ENCODE peak calls at places on chromosomes 6 and 20, in nine cellular contexts. One of them, this sample, is unnamed.

GRCh38 chr6:39929733-39930461 is 4.4 kb downstream of the MOCS1 start:
- DNase-seq in stimulated activated CD4-positive, alpha-beta T cell treated with anti-CD3 and anti-CD28 coated beads, Interleukin-1b, Interleukin-23, amount 100 ng/mL, for 4 hours: no peak
- DNase-seq in ureter: no peak
- DNase-seq in activated CD8-positive, alpha-beta memory T cell treated with anti-CD3 and anti-CD28 coated beads, Interleukin-2, amount 10 ng/mL, durations not matched to agents 7 days and 5 days: no peak
- DNase-seq in left lung: no peak
- DNase-seq in effector memory CD8-positive, alpha-beta T cell: no peak
- DNase-seq in NCI-H460: no peak
- DNase-seq in GM06990: no peak
- DNase-seq in heart right ventricle: no peak
- DNase-seq in this sample: no peak

GRCh38 chr20:16528078-16528477 is 45.2 kb downstream of the KIF16B start:
- DNase-seq in stimulated activated CD4-positive, alpha-beta T cell treated with anti-CD3 and anti-CD28 coated beads, Interleukin-1b, Interleukin-23, amount 100 ng/mL, for 4 hours: no peak
- DNase-seq in ureter: peak
- DNase-seq in activated CD8-positive, alpha-beta memory T cell treated with anti-CD3 and anti-CD28 coated beads, Interleukin-2, amount 10 ng/mL, durations not matched to agents 7 days and 5 days: no peak
- DNase-seq in left lung: no peak
- DNase-seq in effector memory CD8-positive, alpha-beta T cell: no peak
- DNase-seq in NCI-H460: peak
- DNase-seq in GM06990: no peak
- DNase-seq in heart right ventricle: no peak
- DNase-seq in this sample: no peak

GRCh38 chr6:51016489-51016888 is 197.8 kb downstream of the TFAP2B start:
- DNase-seq in stimulated activated CD4-positive, alpha-beta T cell treated with anti-CD3 and anti-CD28 coated beads, Interleukin-1b, Interleukin-23, amount 100 ng/mL, for 4 hours: no peak
- DNase-seq in ureter: no peak
- DNase-seq in activated CD8-positive, alpha-beta memory T cell treated with anti-CD3 and anti-CD28 coated beads, Interleukin-2, amount 10 ng/mL, durations not matched to agents 7 days and 5 days: no peak
- DNase-seq in left lung: no peak
- DNase-seq in effector memory CD8-positive, alpha-beta T cell: no peak
- DNase-seq in NCI-H460: no peak
- DNase-seq in GM06990: no peak
- DNase-seq in heart right ventricle: no peak
- DNase-seq in this sample: no peak

GRCh38 chr20:37901667-37902503 is 1.0 kb upstream of the VSTM2L start:
- DNase-seq in stimulated activated CD4-positive, alpha-beta T cell treated with anti-CD3 and anti-CD28 coated beads, Interleukin-1b, Interleukin-23, amount 100 ng/mL, for 4 hours: no peak
- DNase-seq in ureter: peak
- DNase-seq in activated CD8-positive, alpha-beta memory T cell treated with anti-CD3 and anti-CD28 coated beads, Interleukin-2, amount 10 ng/mL, durations not matched to agents 7 days and 5 days: peak
- DNase-seq in left lung: no peak
- DNase-seq in effector memory CD8-positive, alpha-beta T cell: no peak
- DNase-seq in NCI-H460: peak
- DNase-seq in GM06990: peak
- DNase-seq in heart right ventricle: no peak
- DNase-seq in this sample: peak

GRCh38 chr6:107116328-107116892 is 1.1 kb upstream of the BEND3 start:
- DNase-seq in stimulated activated CD4-positive, alpha-beta T cell treated with anti-CD3 and anti-CD28 coated beads, Interleukin-1b, Interleukin-23, amount 100 ng/mL, for 4 hours: no peak
- DNase-seq in ureter: no peak
- DNase-seq in activated CD8-positive, alpha-beta memory T cell treated with anti-CD3 and anti-CD28 coated beads, Interleukin-2, amount 10 ng/mL, durations not matched to agents 7 days and 5 days: peak
- DNase-seq in left lung: no peak
- DNase-seq in effector memory CD8-positive, alpha-beta T cell: peak
- DNase-seq in NCI-H460: no peak
- DNase-seq in GM06990: no peak
- DNase-seq in heart right ventricle: no peak
- DNase-seq in this sample: peak

GRCh38 chr6:51199733-51200132 is 381.1 kb downstream of the TFAP2B start:
- DNase-seq in stimulated activated CD4-positive, alpha-beta T cell treated with anti-CD3 and anti-CD28 coated beads, Interleukin-1b, Interleukin-23, amount 100 ng/mL, for 4 hours: no peak
- DNase-seq in ureter: no peak
- DNase-seq in activated CD8-positive, alpha-beta memory T cell treated with anti-CD3 and anti-CD28 coated beads, Interleukin-2, amount 10 ng/mL, durations not matched to agents 7 days and 5 days: no peak
- DNase-seq in left lung: no peak
- DNase-seq in effector memory CD8-positive, alpha-beta T cell: no peak
- DNase-seq in NCI-H460: no peak
- DNase-seq in GM06990: no peak
- DNase-seq in heart right ventricle: no peak
- DNase-seq in this sample: no peak

GRCh38 chr6:168035661-168036616 is 38.5 kb downstream of the KIF25 start:
- DNase-seq in stimulated activated CD4-positive, alpha-beta T cell treated with anti-CD3 and anti-CD28 coated beads, Interleukin-1b, Interleukin-23, amount 100 ng/mL, for 4 hours: no peak
- DNase-seq in ureter: peak
- DNase-seq in activated CD8-positive, alpha-beta memory T cell treated with anti-CD3 and anti-CD28 coated beads, Interleukin-2, amount 10 ng/mL, durations not matched to agents 7 days and 5 days: no peak
- DNase-seq in left lung: no peak
- DNase-seq in effector memory CD8-positive, alpha-beta T cell: no peak
- DNase-seq in NCI-H460: no peak
- DNase-seq in GM06990: no peak
- DNase-seq in heart right ventricle: peak
- DNase-seq in this sample: no peak

GRCh38 chr20:3199206-3199605 is 5.3 kb downstream of the DDRGK1 start:
- DNase-seq in stimulated activated CD4-positive, alpha-beta T cell treated with anti-CD3 and anti-CD28 coated beads, Interleukin-1b, Interleukin-23, amount 100 ng/mL, for 4 hours: no peak
- DNase-seq in ureter: no peak
- DNase-seq in activated CD8-positive, alpha-beta memory T cell treated with anti-CD3 and anti-CD28 coated beads, Interleukin-2, amount 10 ng/mL, durations not matched to agents 7 days and 5 days: no peak
- DNase-seq in left lung: peak
- DNase-seq in effector memory CD8-positive, alpha-beta T cell: no peak
- DNase-seq in NCI-H460: no peak
- DNase-seq in GM06990: no peak
- DNase-seq in heart right ventricle: no peak
- DNase-seq in this sample: no peak